ENCODE peak calls at places on chromosomes 5 and 9, in seven cellular contexts. D is endodermal cell, W is hepatocyte, Q is AG10803, B is aorta, R is fibroblast of the aortic adventitia, T is NT2/D1. M is an unnamed sample.

GRCh38 chr5:170941788-170942187 is 80.0 kb downstream of the RANBP17 start:
- DNase-seq in D (peak; percentile 48), W (no peak), Q (no peak), B (peak; percentile 63), R (no peak), T (no peak), M (no peak)

GRCh38 chr5:62771331-62771730 is 192.7 kb downstream of the LRRC70 start:
- DNase-seq in D (no peak), W (no peak), Q (no peak), B (no peak), R (no peak), T (no peak), M (no peak)

GRCh38 chr5:6222121-6222520 is 156.2 kb downstream of the MED10 start:
- DNase-seq in D (no peak), W (no peak), Q (no peak), B (no peak), R (no peak), T (no peak), M (no peak)

GRCh38 chr9:129250786-129251185 is 72.7 kb upstream of the IER5L start:
- DNase-seq in D (no peak), W (no peak), Q (peak; percentile 54), B (no peak), R (peak; percentile 35), T (no peak), M (no peak)

GRCh38 chr9:98658965-98659364 is 49.8 kb downstream of the GABBR2 start:
- DNase-seq in D (no peak), W (no peak), Q (peak; percentile 90), B (no peak), R (peak; percentile 90), T (no peak), M (no peak)

GRCh38 chr9:76567086-76567485 is 108.1 kb downstream of the GCNT1 start:
- DNase-seq in D (no peak), W (no peak), Q (no peak), B (no peak), R (peak; percentile 50), T (no peak), M (no peak)

GRCh38 chr5:1765880-1766235 is 33.8 kb downstream of the MRPL36 start:
- DNase-seq in D (no peak), W (no peak), Q (no peak), B (no peak), R (no peak), T (no peak), M (no peak)

GRCh38 chr9:136808781-136809158 is 1.0 kb downstream of the RABL6 start:
- DNase-seq in D (no peak), W (no peak), Q (peak; percentile 53), B (no peak), R (peak; percentile 51), T (no peak), M (peak; percentile 43)

GRCh38 chr5:126106032-126106431 is 317.2 kb upstream of the GRAMD2B start:
- DNase-seq in D (no peak), W (peak; percentile 15), Q (no peak), B (no peak), R (peak; percentile 39), T (no peak), M (no peak)

GRCh38 chr9:78808087-78808486 is 511.2 kb downstream of the PSAT1 start:
- DNase-seq in D (no peak), W (no peak), Q (no peak), B (no peak), R (no peak), T (no peak), M (no peak)

GRCh38 chr9:16884952-16885513 is 14.6 kb upstream of the BNC2 start:
- DNase-seq in D (no peak), W (no peak), Q (peak; percentile 94), B (no peak), R (peak; percentile 71), T (no peak), M (no peak)

GRCh38 chr5:34043099-34043876 is at the start of gene C1QTNF3:
- DNase-seq in D (no peak), W (no peak), Q (peak; percentile 76), B (no peak), R (peak; percentile 49), T (no peak), M (no peak)

GRCh38 chr5:175746851-175747250 is 89.0 kb downstream of the HRH2 start:
- DNase-seq in D (peak; percentile 63), W (no peak), Q (no peak), B (no peak), R (no peak), T (no peak), M (peak; percentile 58)

GRCh38 chr5:173385832-173386360 is 57.7 kb upstream of the STC2 start:
- DNase-seq in D (no peak), W (no peak), Q (no peak), B (no peak), R (no peak), T (no peak), M (no peak)

GRCh38 chr9:97041898-97042297 is 3.0 kb upstream of the CTSV start:
- DNase-seq in D (no peak), W (peak; percentile 50), Q (no peak), B (no peak), R (no peak), T (no peak), M (no peak)

DNA sequence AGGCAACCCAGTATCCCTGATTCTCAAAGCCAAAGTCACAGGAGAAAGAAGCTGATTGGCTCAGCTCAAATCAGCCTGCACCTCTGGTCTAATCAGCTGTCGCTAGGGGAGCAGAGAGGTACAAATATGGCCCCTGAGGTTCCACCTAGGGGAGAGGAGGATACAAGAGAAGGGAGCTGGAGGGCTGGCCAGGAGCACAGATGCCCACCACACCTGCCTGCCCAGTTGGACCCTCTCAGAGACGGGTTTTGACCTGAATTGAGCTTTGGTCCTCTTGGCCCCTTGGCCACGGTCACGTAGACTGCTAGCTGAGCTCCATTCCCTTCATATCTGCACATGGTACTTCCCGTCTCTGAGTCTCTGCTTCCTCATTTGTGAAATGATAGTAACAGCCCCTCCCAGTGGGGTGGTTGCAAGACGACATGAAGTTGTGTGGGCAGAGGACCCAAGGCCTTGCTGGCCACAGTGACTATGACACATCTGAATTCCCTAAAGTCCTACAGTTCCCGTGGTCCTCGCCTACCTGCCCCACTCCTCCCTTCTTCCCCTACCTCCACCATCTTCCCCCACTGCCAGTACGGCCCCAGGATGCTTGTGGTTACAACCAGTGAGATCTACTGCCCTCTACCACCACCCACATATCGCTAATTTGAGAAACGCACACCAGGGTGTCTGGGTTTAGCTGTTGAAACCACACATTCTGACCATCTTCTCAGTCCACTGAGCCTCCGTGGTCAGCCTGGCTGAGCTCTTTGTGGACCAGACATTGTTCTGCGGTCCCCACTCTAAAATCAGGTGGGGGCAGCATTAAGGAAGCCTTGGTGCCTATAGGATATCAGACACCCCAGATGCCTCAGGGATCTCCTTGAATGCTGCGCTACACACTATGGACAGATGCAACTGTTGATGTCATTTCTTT is 60.3 kb upstream of the NEK6 start:
- DNase-seq in D (peak; percentile 27), W (no peak), Q (no peak), B (no peak), R (no peak), T (no peak), M (no peak)
- H3K4me3 ChIP-seq in D (no peak overlapping the region), W (no peak overlapping the region), Q (no peak overlapping the region), B (no peak overlapping the region), R (no peak overlapping the region), T (no peak overlapping the region), M (no peak overlapping the region)

GRCh38 chr9:88425538-88425950 is 37.3 kb downstream of the SPIN1 start:
- DNase-seq in D (no peak), W (peak; percentile 12), Q (peak; percentile 18), B (no peak), R (peak; percentile 25), T (no peak), M (no peak)
- H3K4me3 ChIP-seq in D (no peak overlapping the region), W (no peak overlapping the region), Q (no peak overlapping the region), B (no peak overlapping the region), R (no peak overlapping the region), T (no peak overlapping the region), M (no peak overlapping the region)

DNA sequence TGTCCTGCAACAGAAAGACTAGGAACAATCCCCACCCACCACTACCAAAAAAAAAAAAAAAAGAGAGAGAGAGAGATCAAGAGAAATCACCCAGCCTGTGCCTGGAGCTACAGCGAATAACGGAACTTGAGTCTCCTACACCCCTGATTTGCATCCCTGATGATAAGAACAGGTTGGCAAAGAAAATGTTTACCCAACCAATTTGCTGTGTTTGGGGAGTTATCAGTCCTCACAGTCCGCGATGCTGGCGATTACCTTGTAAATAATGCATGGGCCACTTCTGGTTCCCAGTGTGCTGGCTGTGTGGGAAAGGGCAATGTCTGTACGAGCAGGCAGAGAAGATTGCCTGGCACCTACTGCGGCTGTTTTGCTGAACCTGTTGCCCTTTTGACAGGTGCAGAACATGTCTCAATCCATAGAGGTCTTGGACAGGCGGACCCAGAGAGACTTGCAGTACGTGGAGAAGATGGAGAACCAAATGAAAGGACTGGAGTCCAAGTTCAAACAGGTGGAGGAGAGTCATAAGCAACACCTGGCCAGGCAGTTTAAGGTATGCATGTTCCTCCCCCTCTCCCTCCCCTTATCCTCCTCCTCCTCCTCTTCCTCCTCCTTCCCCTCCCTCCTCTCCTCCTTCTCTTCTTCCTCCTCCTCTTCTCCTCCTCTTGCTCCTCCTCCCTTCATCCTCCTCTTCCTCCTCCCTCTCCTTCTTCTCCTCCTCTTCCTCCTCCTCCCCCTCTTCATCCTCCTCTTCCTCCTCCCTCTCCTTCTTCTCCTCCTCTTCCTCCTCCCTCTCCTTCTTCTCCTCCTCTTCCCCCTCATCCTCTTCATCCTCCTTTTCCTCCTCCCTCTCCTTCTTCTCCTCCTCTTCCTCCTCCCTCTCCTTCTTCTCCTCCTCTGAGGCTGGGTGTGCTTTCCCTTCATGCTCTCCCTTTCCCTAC is 8.3 kb downstream of the OLFM1 start:
- DNase-seq in D (no peak), W (no peak), Q (no peak), B (no peak), R (no peak), T (no peak), M (no peak)
- H3K4me3 ChIP-seq in D (no peak overlapping the region), W (no peak overlapping the region), Q (no peak overlapping the region), B (no peak overlapping the region), R (no peak overlapping the region), T (no peak overlapping the region), M (no peak overlapping the region)

GRCh38 chr5:174610968-174611367 is 113.4 kb upstream of the MSX2 start:
- DNase-seq in D (no peak), W (peak; percentile 54), Q (peak; percentile 41), B (no peak), R (peak; percentile 30), T (no peak), M (no peak)

GRCh38 chr5:174606646-174607045 is 117.7 kb upstream of the MSX2 start:
- DNase-seq in D (no peak), W (no peak), Q (no peak), B (no peak), R (no peak), T (no peak), M (no peak)

GRCh38 chr5:174607205-174607604 is 117.2 kb upstream of the MSX2 start:
- DNase-seq in D (no peak), W (no peak), Q (no peak), B (no peak), R (no peak), T (no peak), M (no peak)

GRCh38 chr5:174609116-174609515 is 115.3 kb upstream of the MSX2 start:
- DNase-seq in D (no peak), W (no peak), Q (no peak), B (no peak), R (no peak), T (no peak), M (no peak)

DNA sequence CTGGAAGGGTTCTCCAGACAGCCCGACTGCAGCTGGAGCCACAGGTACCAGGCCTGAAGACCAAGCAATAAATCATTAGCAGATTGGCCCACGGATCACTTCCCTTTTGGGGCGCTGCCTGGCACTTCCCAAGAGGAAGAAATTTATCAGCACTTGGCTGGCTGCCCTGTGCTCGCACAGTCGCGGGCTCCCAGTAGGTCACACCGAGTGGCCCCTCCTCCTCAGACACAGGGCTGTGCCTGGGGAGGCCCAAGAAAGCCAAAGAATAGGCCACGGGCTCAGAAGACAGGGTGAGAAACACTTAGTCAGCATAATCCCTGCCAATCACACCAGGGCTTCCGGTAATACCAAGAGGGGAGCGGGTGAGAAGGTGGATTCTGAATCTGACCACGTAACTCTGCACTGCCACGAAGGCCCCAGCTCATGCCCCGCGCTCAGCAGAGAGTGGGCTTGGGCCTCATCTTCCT is 115.7 kb upstream of the MSX2 start:
- DNase-seq in D (no peak), W (no peak), Q (no peak), B (peak; percentile 86), R (no peak), T (no peak), M (peak; percentile 39)
- H3K4me3 ChIP-seq in D (no peak overlapping the region), W (no peak overlapping the region), Q (no peak overlapping the region), B (no peak overlapping the region), R (no peak overlapping the region), T (no peak overlapping the region), M (no peak overlapping the region)

M was measured in neural progenitor cell.